ENCODE peak calls at places on chromosome 12, in four cellular contexts. F is fibroblast of the conjunctiva, D is choroid plexus epithelial cell, N is GM10248. U is an unnamed sample.
A peak's percentile ranks its signal among the peaks of the same experiment; 100 is the strongest.

GRCh38 chr12:55847603-55848329 is 5.0 kb upstream of the MMP19 start:
- DNase-seq in F (peak; percentile 100), D (peak; percentile 100), N (no peak), U (no peak)

GRCh38 chr12:19388131-19388549 is 51.2 kb upstream of the AEBP2 start:
- DNase-seq in F (no peak), D (peak; percentile 50), N (no peak), U (no peak)

GRCh38 chr12:131895640-131896079 is 1.2 kb downstream of the ULK1 start:
- DNase-seq in F (no peak), D (peak; percentile 15), N (no peak), U (no peak)

GRCh38 chr12:102454808-102455760 is 25.3 kb downstream of the IGF1 start:
- DNase-seq in F (no peak), D (peak; percentile 2), N (no peak), U (no peak)

GRCh38 chr12:31588976-31589375 is 2.0 kb downstream of the DENND5B start:
- DNase-seq in F (no peak), D (no peak), N (no peak), U (no peak)

GRCh38 chr12:132137483-132138125 is 6.5 kb downstream of the DDX51 start:
- DNase-seq in F (no peak), D (no peak), N (no peak), U (no peak)

GRCh38 chr12:24780969-24781368 is 167.9 kb downstream of the BCAT1 start:
- DNase-seq in F (peak; percentile 45), D (peak; percentile 42), N (peak; percentile 10), U (peak; percentile 26)

GRCh38 chr12:79680051-79680450 is 10.7 kb downstream of the PAWR start:
- DNase-seq in F (no peak), D (no peak), N (no peak), U (no peak)

GRCh38 chr12:56724660-56724988 is 475 bp downstream of the NACA start:
- DNase-seq in F (no peak), D (no peak), N (no peak), U (no peak)

GRCh38 chr12:98653866-98654493 is 8.9 kb downstream of the APAF1 start:
- DNase-seq in F (peak; percentile 57), D (peak; percentile 85), N (peak; percentile 42), U (peak; percentile 56)

GRCh38 chr12:51864701-51865469 is 16.4 kb upstream of the FIGNL2 start:
- DNase-seq in F (no peak), D (no peak), N (no peak), U (no peak)

GRCh38 chr12:2959508-2960431 is 573 bp downstream of the TEAD4 start:
- DNase-seq in F (no peak), D (peak; percentile 48), N (peak; percentile 65), U (peak; percentile 27)

GRCh38 chr12:5430639-5431603 is 987 bp upstream of the NTF3 start:
- DNase-seq in F (no peak), D (no peak), N (no peak), U (no peak)

GRCh38 chr12:96061864-96062453 is 26.6 kb upstream of the LTA4H start:
- DNase-seq in F (peak; percentile 82), D (peak; percentile 94), N (peak; percentile 74), U (peak; percentile 87)

GRCh38 chr12:75705749-75706719 is 194.6 kb upstream of the KRR1 start:
- DNase-seq in F (peak; percentile 91), D (peak; percentile 98), N (no peak), U (no peak)

GRCh38 chr12:9118161-9118560 is 2.4 kb upstream of the A2M start:
- DNase-seq in F (no peak), D (no peak), N (no peak), U (peak; percentile 9)

GRCh38 chr12:91577586-91578539 is 395.2 kb upstream of the DCN start:
- DNase-seq in F (peak; percentile 17), D (peak; percentile 54), N (peak; percentile 20), U (peak; percentile 46)

GRCh38 chr12:130977046-130977758 is 23.5 kb downstream of the ADGRD1 start:
- DNase-seq in F (no peak), D (no peak), N (no peak), U (no peak)

GRCh38 chr12:64682572-64683277 is 72.4 kb downstream of the RASSF3 start:
- DNase-seq in F (no peak), D (peak; percentile 87), N (no peak), U (no peak)

GRCh38 chr12:46493352-46494209 is 121.0 kb upstream of the SLC38A2 start:
- DNase-seq in F (no peak), D (peak; percentile 59), N (no peak), U (no peak)

GRCh38 chr12:26434299-26434915 is 239.0 kb downstream of the SSPN start:
- DNase-seq in F (peak; percentile 59), D (peak; percentile 81), N (peak; percentile 26), U (peak; percentile 11)

U was measured in MM.1S.